ENCODE peak calls at places on chromosomes 1 and 21, in seven cellular contexts. J is psoas muscle, B is breast epithelium, Q is body of pancreas, W is dorsolateral prefrontal cortex, G is kidney, L is AG10803. V is an unnamed sample.

GRCh38 chr1:182259229-182259872 is 132.2 kb downstream of the GLUL start:
- DNase-seq in G (no peak), B (peak), W (peak), L (peak), J (peak), Q (peak), V (peak)

GRCh38 chr1:13628218-13628617 is 44.6 kb downstream of the PDPN start:
- DNase-seq in Q (no peak), B (no peak), W (no peak), G (no peak), J (no peak), L (no peak), V (no peak)

GRCh38 chr21:33020558-33021100 is 5.1 kb upstream of the OLIG2 start:
- DNase-seq in G (no peak), J (no peak), L (no peak), W (no peak), B (no peak), Q (no peak), V (no peak)

GRCh38 chr1:110341146-110341871 is 2.1 kb downstream of the RBM15 start:
- DNase-seq in J (peak), L (no peak), W (no peak), G (peak), B (no peak), Q (no peak), V (no peak)

GRCh38 chr1:235892734-235893413 is 26.2 kb upstream of the LYST start:
- DNase-seq in J (no peak), L (no peak), B (no peak), Q (no peak), W (no peak), G (no peak), V (no peak)

GRCh38 chr1:30661311-30661710 is 62.1 kb downstream of the MATN1 start:
- DNase-seq in G (peak), J (no peak), W (no peak), L (no peak), Q (no peak), B (no peak), V (no peak)

GRCh38 chr1:26694597-26695416 is 1.0 kb upstream of the ARID1A start:
- DNase-seq in W (no peak), Q (no peak), G (no peak), L (no peak), J (no peak), B (no peak), V (no peak)

GRCh38 chr1:155379180-155379876 is 58.6 kb downstream of the RUSC1 start:
- DNase-seq in G (no peak), W (no peak), Q (no peak), J (no peak), B (no peak), L (peak), V (no peak)

GRCh38 chr21:31732891-31733520 is 1.1 kb upstream of the SCAF4 start:
- DNase-seq in Q (no peak), W (no peak), B (no peak), G (no peak), J (no peak), L (peak), V (no peak)

GRCh38 chr1:41239988-41240610 is 2.0 kb downstream of the SCMH1 start:
- DNase-seq in Q (peak), W (no peak), L (peak), B (no peak), J (no peak), G (no peak), V (no peak)

GRCh38 chr1:212920895-212921294 is 29.4 kb upstream of the VASH2 start:
- DNase-seq in L (no peak), G (no peak), Q (no peak), W (no peak), B (no peak), J (no peak), V (no peak)

GRCh38 chr1:200130552-200130951 is 103.0 kb downstream of the NR5A2 start:
- DNase-seq in G (no peak), Q (peak), L (peak), B (no peak), W (no peak), J (no peak), V (no peak)

GRCh38 chr1:24364975-24365678 is 46.0 kb downstream of the GRHL3 start:
- DNase-seq in W (no peak), L (peak), B (no peak), Q (peak), G (no peak), J (no peak), V (no peak)

GRCh38 chr1:108068141-108068540 is 103.2 kb upstream of the VAV3 start:
- DNase-seq in W (no peak), L (no peak), G (no peak), B (no peak), J (no peak), Q (no peak), V (no peak)

GRCh38 chr1:31715097-31715872 is 11.5 kb upstream of the COL16A1 start:
- DNase-seq in W (peak), G (peak), L (peak), J (peak), B (peak), Q (peak), V (peak)

GRCh38 chr1:17919525-17920439 is 164.6 kb downstream of the ACTL8 start:
- DNase-seq in G (no peak), B (no peak), J (no peak), W (peak), L (peak), Q (peak), V (no peak)

GRCh38 chr1:24323281-24323680 is 4.1 kb downstream of the GRHL3 start:
- DNase-seq in L (no peak), G (no peak), W (no peak), Q (no peak), B (no peak), J (no peak), V (no peak)

GRCh38 chr1:179251675-179252074 is 22.2 kb upstream of the ABL2 start:
- DNase-seq in Q (peak), W (no peak), G (no peak), L (peak), B (no peak), J (no peak), V (no peak)

DNA sequence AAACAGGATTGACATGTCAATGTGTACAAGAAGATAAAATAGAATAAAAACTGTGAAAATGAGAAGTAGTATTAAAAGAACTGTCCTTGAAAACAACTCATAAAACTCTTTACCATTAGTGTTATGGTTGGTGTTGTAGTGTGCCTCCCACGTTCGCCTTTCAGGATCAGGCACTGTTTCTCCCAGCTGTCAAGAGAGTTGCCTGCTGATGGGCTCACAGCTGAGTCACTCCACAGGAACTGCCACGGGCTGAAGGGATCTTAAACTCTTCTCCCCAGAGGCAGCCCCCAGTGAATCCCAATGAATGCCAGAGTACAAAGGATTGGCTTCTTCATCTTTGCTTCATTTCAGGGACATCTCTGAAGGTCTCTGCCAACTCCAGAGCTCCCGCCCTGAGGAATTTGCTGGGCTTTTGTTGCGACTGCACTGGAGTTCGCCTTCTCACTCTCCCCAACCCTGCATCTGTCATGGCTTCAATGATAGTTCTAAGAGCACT is 119.6 kb downstream of the ADGRL2 start:
- DNase-seq in L (peak), J (peak), Q (peak), W (no peak), B (no peak), G (peak), V (no peak)
- H3K4me3 ChIP-seq in L (no peak), J (no peak), Q (no peak), W (no peak), B (no peak), G (no peak), V (peak)

DNA sequence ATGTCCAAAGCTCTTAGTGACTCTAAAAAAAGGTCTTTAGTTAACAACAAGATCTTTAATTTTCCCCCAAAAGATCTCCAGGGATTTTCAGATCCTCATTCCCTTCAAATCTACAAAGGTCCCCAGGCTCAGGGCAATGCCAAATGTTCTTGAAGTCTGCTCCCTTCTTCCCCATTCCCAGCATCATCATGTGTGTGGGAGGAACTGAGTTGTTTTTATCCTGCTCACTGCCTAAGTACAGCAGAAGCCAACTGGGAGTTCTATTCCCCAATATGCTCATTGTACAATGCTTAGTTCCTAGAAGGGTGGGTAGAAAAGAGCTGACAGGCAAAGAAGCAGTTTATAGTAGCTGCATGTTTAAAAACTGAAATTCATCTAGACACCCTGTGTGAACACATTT is 60.2 kb upstream of the PTCH2 start:
- DNase-seq in G (no peak), B (no peak), J (no peak), L (peak), Q (peak), W (peak), V (no peak)
- H3K4me3 ChIP-seq in G (no peak), B (no peak), J (no peak), L (no peak), Q (no peak), W (no peak), V (no peak)

DNA sequence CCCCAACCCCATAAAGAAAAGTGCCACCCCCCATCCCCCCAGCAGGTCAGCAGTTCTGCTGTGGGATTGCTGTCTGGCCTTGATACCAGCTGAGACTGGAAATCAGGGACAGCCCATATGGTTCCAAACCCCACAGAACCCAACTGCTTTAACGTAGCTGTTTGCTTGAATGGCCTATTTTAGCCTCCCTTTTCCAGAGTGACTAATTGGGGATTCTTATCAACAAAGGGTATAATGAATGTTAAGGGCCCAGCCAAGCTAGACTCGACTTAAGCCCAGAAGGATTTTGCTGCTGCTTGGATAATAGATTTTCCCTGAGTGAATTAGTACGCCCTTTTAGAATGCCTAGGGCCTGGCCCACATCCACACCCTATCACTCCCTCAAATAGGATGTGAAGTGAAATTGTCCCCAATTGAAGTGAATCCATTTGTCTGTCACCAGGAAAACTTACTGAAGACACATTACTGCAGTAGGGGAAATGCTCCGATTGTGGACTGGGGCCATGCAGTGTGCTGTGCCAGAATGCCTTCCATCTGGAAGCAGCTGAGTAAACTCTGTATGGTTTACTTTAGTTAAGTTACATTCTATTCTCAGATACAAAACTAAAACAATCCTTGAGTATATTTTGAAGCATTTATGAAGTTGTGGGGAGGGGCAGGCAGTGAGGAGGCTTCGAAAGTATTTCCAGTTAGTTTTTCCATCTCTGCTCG is 156.9 kb downstream of the DHRS3 start:
- DNase-seq in L (peak), J (no peak), G (no peak), W (no peak), Q (peak), B (no peak), V (no peak)
- H3K4me3 ChIP-seq in L (no peak), J (no peak), G (no peak), W (no peak), Q (no peak), B (no peak), V (no peak)

GRCh38 chr1:3523980-3524379 is 69.5 kb downstream of the ARHGEF16 start:
- DNase-seq in W (no peak), J (no peak), Q (no peak), L (no peak), B (no peak), G (no peak), V (no peak)

GRCh38 chr1:3522564-3523270 is 68.3 kb downstream of the ARHGEF16 start:
- DNase-seq in L (peak), W (no peak), J (no peak), B (no peak), G (no peak), Q (no peak), V (no peak)

GRCh38 chr1:3520419-3521378 is 66.2 kb downstream of the ARHGEF16 start:
- DNase-seq in L (no peak), Q (no peak), J (no peak), G (no peak), B (no peak), W (no peak), V (no peak)

GRCh38 chr1:3521426-3521825 is 67.0 kb downstream of the ARHGEF16 start:
- DNase-seq in G (no peak), L (no peak), W (no peak), J (no peak), Q (no peak), B (no peak), V (no peak)

GRCh38 chr1:3522112-3522511 is 67.6 kb downstream of the ARHGEF16 start:
- DNase-seq in Q (no peak), J (no peak), L (no peak), W (no peak), G (no peak), B (no peak), V (no peak)
- H3K4me3 ChIP-seq in Q (no peak), J (no peak), L (no peak), W (no peak), G (no peak), B (no peak), V (no peak)

GRCh38 chr1:1243261-1243660 is 3.3 kb downstream of the C1QTNF12 start:
- DNase-seq in Q (no peak), L (no peak), B (no peak), J (no peak), W (no peak), G (no peak), V (no peak)

GRCh38 chr1:1245178-1245839 is 1.2 kb downstream of the C1QTNF12 start:
- DNase-seq in G (no peak), Q (no peak), L (no peak), B (no peak), W (no peak), J (no peak), V (no peak)

GRCh38 chr1:1244192-1244811 is 2.2 kb downstream of the C1QTNF12 start:
- DNase-seq in J (no peak), Q (no peak), L (no peak), W (no peak), G (no peak), B (no peak), V (no peak)

GRCh38 chr1:1242461-1243080 is 4.0 kb downstream of the C1QTNF12 start:
- DNase-seq in J (no peak), W (no peak), Q (no peak), G (no peak), L (no peak), B (no peak), V (no peak)

DNA sequence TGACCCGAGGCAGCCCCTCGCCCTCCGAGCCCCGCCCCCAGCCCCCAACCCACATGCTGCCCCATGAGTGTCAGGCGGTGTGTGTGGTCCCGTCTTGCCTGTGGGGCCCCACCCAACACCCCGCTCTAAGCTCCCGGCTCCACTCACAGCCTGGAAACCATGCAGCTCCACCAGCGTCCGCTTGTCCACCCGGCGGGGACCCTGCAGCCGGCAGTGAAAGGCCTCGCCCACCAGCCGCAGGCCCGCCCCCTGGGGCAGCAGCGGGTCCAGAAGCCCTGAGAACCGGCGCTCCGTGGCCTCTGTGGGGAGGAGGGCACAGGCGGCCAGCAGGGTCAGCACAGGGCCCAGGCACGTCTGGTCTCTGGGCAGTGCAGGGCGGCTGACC is 2.7 kb downstream of the C1QTNF12 start:
- DNase-seq in J (no peak), B (no peak), W (no peak), Q (no peak), G (no peak), L (no peak), V (no peak)
- H3K4me3 ChIP-seq in J (peak), B (no peak), W (no peak), Q (no peak), G (no peak), L (no peak), V (no peak)

GRCh38 chr1:154325583-154326545 is 539 bp downstream of the ATP8B2 start:
- DNase-seq in G (peak), Q (peak), L (peak), B (no peak), W (peak), J (peak), V (peak)
- H3K4me3 ChIP-seq in G (peak), Q (peak), L (peak), B (peak), W (peak), J (peak), V (peak)

V was measured in tibial nerve.